ENCODE peak calls at places on chromosomes 7 and 10, in ten cellular contexts. W is Peyer's patch, Q is A549, T is ovary, F is tibial nerve, G is upper lobe of left lung, A is K562, V is esophagus muscularis mucosa, L is stomach, X is HCT116. N is an unnamed sample.

GRCh38 chr10:113991091-113991860 is 52.4 kb upstream of the ADRB1 start:
- DNase-seq in T (no peak), L (no peak), F (no peak), X (no peak), A (no peak), Q (no peak), G (no peak), W (no peak), V (no peak), N (no peak)

GRCh38 chr7:81574723-81575326 is 195.0 kb downstream of the HGF start:
- DNase-seq in G (no peak), W (no peak), V (no peak), T (no peak), F (no peak), L (no peak), A (no peak), Q (no peak), X (no peak), N (no peak)

GRCh38 chr7:32032211-32032610 is 38.0 kb downstream of the PDE1C start:
- DNase-seq in G (no peak), T (no peak), F (no peak), Q (no peak), V (no peak), X (no peak), L (no peak), W (no peak), A (no peak), N (no peak)

GRCh38 chr7:128458956-128459355 is 3.3 kb downstream of the HILPDA start:
- DNase-seq in V (no peak), L (no peak), Q (no peak), W (no peak), T (no peak), X (no peak), F (no peak), G (no peak), A (no peak), N (no peak)

GRCh38 chr10:80946073-80946472 is 408.4 kb downstream of the SH2D4B start:
- DNase-seq in V (no peak), T (no peak), X (no peak), A (no peak), W (no peak), G (no peak), F (no peak), Q (no peak), L (no peak), N (no peak)

GRCh38 chr10:127262606-127263005 is 66.2 kb upstream of the INSYN2A start:
- DNase-seq in Q (no peak), T (no peak), A (no peak), G (no peak), L (no peak), W (no peak), V (no peak), F (no peak), X (no peak), N (no peak)

GRCh38 chr7:47292832-47293309 is 289.0 kb downstream of the TNS3 start:
- DNase-seq in F (no peak), Q (no peak), A (no peak), X (no peak), L (peak), V (peak), W (no peak), T (no peak), G (no peak), N (no peak)

GRCh38 chr10:18542832-18543231 is 108.6 kb downstream of the NSUN6 start:
- DNase-seq in X (no peak), Q (no peak), T (no peak), W (no peak), A (no peak), G (no peak), F (no peak), L (no peak), V (no peak), N (no peak)

GRCh38 chr10:58967551-58968418 is 208.7 kb upstream of the PHYHIPL start:
- DNase-seq in A (no peak), X (no peak), V (no peak), L (peak), G (no peak), Q (peak), T (no peak), W (peak), F (no peak), N (peak)

GRCh38 chr10:110694820-110695219 is 50.7 kb downstream of the RBM20 start:
- DNase-seq in L (no peak), W (no peak), X (no peak), Q (no peak), A (no peak), T (no peak), F (no peak), V (no peak), G (no peak), N (no peak)

GRCh38 chr7:14839307-14839706 is 63.2 kb downstream of the DGKB start:
- DNase-seq in F (no peak), T (no peak), L (no peak), G (no peak), X (no peak), Q (no peak), A (no peak), W (no peak), V (no peak), N (no peak)

GRCh38 chr10:1607466-1607865 is 129.9 kb downstream of the ADARB2 start:
- DNase-seq in T (no peak), V (no peak), X (no peak), W (no peak), L (no peak), A (no peak), Q (no peak), F (no peak), G (no peak), N (no peak)

GRCh38 chr7:100516135-100516812 is 22.7 kb upstream of the AGFG2 start:
- DNase-seq in X (no peak), W (no peak), A (no peak), F (peak), T (peak), V (peak), L (peak), G (peak), Q (no peak), N (no peak)

GRCh38 chr10:7763929-7764328 is 23.9 kb downstream of the KIN start:
- DNase-seq in G (no peak), X (no peak), A (no peak), W (no peak), L (no peak), F (no peak), Q (no peak), T (no peak), V (no peak), N (no peak)

GRCh38 chr10:79185067-79185774 is 116.5 kb downstream of the ZMIZ1 start:
- DNase-seq in G (no peak), X (no peak), L (no peak), F (no peak), Q (no peak), W (no peak), V (no peak), T (peak), A (no peak), N (no peak)

GRCh38 chr7:25262586-25262985 is 34.3 kb upstream of the NPVF start:
- DNase-seq in Q (no peak), G (no peak), A (no peak), V (no peak), T (no peak), X (no peak), W (no peak), L (no peak), F (no peak), N (no peak)

GRCh38 chr10:120403109-120403508 is 53.9 kb upstream of the PLPP4 start:
- DNase-seq in F (no peak), W (no peak), L (no peak), V (no peak), A (no peak), T (no peak), X (no peak), G (no peak), Q (no peak), N (no peak)

GRCh38 chr7:23471090-23471859 is 984 bp upstream of the IGF2BP3 start:
- DNase-seq in V (peak), T (no peak), Q (peak), F (no peak), A (peak), L (no peak), X (peak), W (peak), G (no peak), N (no peak)

GRCh38 chr7:128697301-128697905 is 25.3 kb downstream of the GARIN1A start:
- DNase-seq in W (peak), Q (peak), V (no peak), A (peak), L (peak), X (no peak), T (no peak), G (peak), F (peak), N (no peak)

GRCh38 chr7:151167197-151167911 is at the start of gene GBX1:
- DNase-seq in V (no peak), F (no peak), W (no peak), T (peak), G (no peak), L (peak), Q (peak), X (no peak), A (peak), N (peak)

GRCh38 chr10:35092851-35093250 is 2.7 kb upstream of the CUL2 start:
- DNase-seq in Q (no peak), X (no peak), G (peak), W (no peak), F (no peak), A (peak), L (no peak), T (no peak), V (no peak), N (no peak)

GRCh38 chr10:97887399-97887798 is 37.8 kb downstream of the GOLGA7B start:
- DNase-seq in A (peak), V (no peak), F (no peak), Q (no peak), G (no peak), W (peak), X (no peak), T (no peak), L (no peak), N (no peak)

GRCh38 chr10:61067683-61068336 is 123.8 kb upstream of the RHOBTB1 start:
- DNase-seq in L (no peak), T (no peak), Q (no peak), X (no peak), A (no peak), W (no peak), G (no peak), V (no peak), F (no peak), N (no peak)

GRCh38 chr7:106425017-106425719 is 140.4 kb upstream of the NAMPT start:
- DNase-seq in L (peak), A (no peak), Q (peak), V (peak), W (no peak), F (peak), G (peak), T (peak), X (no peak), N (peak)

GRCh38 chr7:46147871-46148270 is 226.8 kb upstream of the IGFBP3 start:
- DNase-seq in X (no peak), F (no peak), Q (no peak), V (no peak), A (no peak), G (no peak), T (no peak), L (no peak), W (no peak), N (no peak)

GRCh38 chr10:33334839-33335549 is 527 bp upstream of the NRP1 start:
- DNase-seq in L (peak), T (peak), A (no peak), X (peak), F (peak), G (peak), W (peak), V (no peak), Q (peak), N (peak)

GRCh38 chr7:136324073-136324704 is 347.0 kb upstream of the MTPN start:
- DNase-seq in V (no peak), T (no peak), X (no peak), W (no peak), F (no peak), G (no peak), L (no peak), Q (no peak), A (no peak), N (no peak)

GRCh38 chr10:43809211-43809930 is 160.7 kb upstream of the ZNF32 start:
- DNase-seq in F (peak), G (no peak), V (peak), Q (no peak), A (no peak), X (no peak), W (no peak), L (no peak), T (no peak), N (no peak)

GRCh38 chr7:12123172-12123571 is 87.9 kb upstream of the TMEM106B start:
- DNase-seq in V (no peak), G (no peak), X (no peak), Q (no peak), W (no peak), T (no peak), A (no peak), L (no peak), F (no peak), N (no peak)

GRCh38 chr7:66099551-66100407 is 14.9 kb upstream of the CRCP start:
- DNase-seq in A (peak), T (peak), F (peak), L (peak), Q (peak), X (peak), G (peak), V (peak), W (peak), N (peak)

DNA sequence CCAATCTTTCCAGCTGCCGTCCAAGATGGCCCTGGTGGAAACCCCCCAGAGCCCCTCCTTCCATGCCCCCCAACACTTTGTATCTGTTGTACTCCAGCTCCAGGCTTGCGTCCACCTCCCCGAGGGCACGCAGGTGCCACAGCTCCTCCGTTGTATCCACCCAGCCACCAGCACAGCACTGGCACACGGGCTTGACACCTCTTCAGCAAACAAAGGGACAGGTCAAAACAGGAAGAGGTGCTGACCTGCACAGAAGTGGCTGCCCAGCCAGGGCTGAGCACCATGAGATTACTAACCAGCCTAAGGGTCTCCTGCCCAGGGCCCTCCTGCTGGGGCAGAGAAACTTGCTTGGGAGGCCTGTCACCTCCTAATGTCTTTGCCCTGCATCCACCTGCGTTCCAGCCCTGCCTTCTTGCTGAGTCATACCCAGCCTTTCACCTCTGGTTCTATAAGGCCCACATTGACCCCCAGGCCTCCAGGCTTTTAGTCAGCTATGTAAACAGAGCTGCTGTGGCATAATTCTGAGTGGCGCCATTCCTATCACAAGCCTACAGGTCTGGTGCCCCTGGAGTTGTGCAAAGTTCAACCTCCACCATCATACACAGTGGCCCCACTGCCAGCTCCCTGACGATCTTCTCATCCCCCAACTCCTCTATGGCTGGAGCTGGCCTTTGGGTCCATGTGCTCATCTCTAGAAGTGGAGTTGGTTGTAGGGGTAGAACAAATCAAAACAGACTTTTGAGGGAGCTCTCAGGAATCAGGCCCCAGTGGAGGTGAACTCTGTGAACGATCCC is 20.9 kb downstream of the SLC29A3 start:
- DNase-seq in W (peak), V (no peak), Q (peak), X (peak), A (peak), T (no peak), G (no peak), L (peak), F (no peak), N (peak)
- TF ChIP-seq POLR2A in W (no peak), V (no peak), Q (no peak), X (no peak), A (no peak), T (no peak), G (no peak), L (no peak), F (no peak), N (peak)

GRCh38 chr7:68063171-68063570 is 1066.5 kb downstream of the TYW1 start:
- DNase-seq in A (peak), W (no peak), T (no peak), V (no peak), L (no peak), G (no peak), F (no peak), Q (no peak), X (no peak), N (no peak)
- TF ChIP-seq CTCF in A (peak), W (no peak), T (no peak), V (peak), L (no peak), G (no peak), F (no peak), Q (peak), X (no peak), N (peak)

DNA sequence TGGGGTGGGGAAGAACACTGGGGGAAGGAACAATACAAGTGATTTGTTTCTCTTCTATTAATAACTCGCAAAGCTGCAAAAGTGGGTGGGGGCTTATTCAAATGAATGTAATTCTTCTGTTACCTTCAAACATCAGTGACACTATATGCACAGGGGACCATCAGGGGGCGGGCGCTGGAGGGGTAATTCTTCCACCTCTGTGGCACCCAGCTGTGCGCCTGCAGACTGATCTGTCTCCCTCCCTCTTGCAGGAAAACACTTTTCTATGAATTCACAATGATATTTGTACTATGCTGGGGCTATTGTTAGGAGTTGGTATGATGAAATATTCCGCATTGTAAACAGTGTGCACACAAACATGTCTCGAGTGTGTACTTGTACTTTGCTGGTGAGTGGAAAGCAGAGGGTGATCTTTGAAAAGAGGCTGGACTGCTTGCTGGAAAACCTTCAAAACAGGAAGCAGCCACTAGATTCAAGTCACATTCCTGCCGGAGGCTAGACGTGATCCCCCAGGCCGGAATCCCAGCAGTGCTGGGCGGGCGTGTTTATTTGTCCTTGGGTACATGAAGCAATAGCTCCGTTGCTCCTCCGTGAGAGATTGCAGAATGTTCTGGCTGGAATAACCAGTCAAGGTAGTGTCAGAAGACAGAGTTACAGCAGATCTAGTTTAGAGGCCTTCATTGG is 15.8 kb upstream of the BNIP3 start:
- DNase-seq in L (peak), F (peak), W (no peak), X (no peak), V (peak), T (peak), A (no peak), Q (peak), G (peak), N (peak)
- TF ChIP-seq POLR2A in L (no peak), F (peak), W (no peak), X (no peak), V (no peak), T (peak), A (no peak), Q (no peak), G (peak), N (no peak)

GRCh38 chr7:30351274-30351673 is 66.9 kb downstream of the ZNRF2 start:
- DNase-seq in Q (no peak), L (no peak), A (no peak), W (no peak), X (no peak), G (no peak), F (no peak), T (no peak), V (no peak), N (no peak)

GRCh38 chr7:30351724-30352123 is 67.3 kb downstream of the ZNRF2 start:
- DNase-seq in W (no peak), V (no peak), Q (no peak), L (no peak), X (no peak), T (no peak), G (no peak), F (no peak), A (no peak), N (no peak)

GRCh38 chr7:30353932-30354607 is 69.7 kb downstream of the ZNRF2 start:
- DNase-seq in G (no peak), A (no peak), L (no peak), X (no peak), T (no peak), V (no peak), Q (no peak), W (no peak), F (no peak), N (no peak)

GRCh38 chr7:30353532-30353931 is 69.1 kb downstream of the ZNRF2 start:
- DNase-seq in F (no peak), Q (no peak), A (no peak), X (no peak), G (no peak), W (no peak), T (no peak), L (no peak), V (no peak), N (no peak)

DNA sequence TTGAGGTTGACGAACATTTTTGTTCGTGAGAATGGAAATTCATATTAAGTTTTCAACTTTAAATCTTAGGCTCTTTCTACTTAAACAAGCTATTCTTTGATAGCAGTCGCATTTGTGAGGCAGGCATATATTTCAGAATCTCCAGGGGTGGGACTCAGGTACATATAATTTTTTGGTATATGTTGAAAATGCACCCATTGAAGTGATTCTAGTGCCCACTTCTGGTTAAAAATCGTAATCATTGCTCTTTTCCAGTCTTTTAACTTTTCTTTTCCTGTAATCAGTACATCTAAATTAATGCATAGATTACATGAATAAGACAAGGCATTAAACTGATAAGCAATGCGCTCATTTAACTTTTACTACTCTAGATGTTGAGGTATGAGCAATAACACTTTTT is 67.8 kb downstream of the ZNRF2 start:
- DNase-seq in A (no peak), F (no peak), X (no peak), G (no peak), W (no peak), V (no peak), T (no peak), Q (no peak), L (no peak), N (no peak)
- TF ChIP-seq CTCF in A (no peak), F (no peak), X (peak), G (no peak), W (peak), V (no peak), T (no peak), Q (no peak), L (no peak), N (no peak)

DNA sequence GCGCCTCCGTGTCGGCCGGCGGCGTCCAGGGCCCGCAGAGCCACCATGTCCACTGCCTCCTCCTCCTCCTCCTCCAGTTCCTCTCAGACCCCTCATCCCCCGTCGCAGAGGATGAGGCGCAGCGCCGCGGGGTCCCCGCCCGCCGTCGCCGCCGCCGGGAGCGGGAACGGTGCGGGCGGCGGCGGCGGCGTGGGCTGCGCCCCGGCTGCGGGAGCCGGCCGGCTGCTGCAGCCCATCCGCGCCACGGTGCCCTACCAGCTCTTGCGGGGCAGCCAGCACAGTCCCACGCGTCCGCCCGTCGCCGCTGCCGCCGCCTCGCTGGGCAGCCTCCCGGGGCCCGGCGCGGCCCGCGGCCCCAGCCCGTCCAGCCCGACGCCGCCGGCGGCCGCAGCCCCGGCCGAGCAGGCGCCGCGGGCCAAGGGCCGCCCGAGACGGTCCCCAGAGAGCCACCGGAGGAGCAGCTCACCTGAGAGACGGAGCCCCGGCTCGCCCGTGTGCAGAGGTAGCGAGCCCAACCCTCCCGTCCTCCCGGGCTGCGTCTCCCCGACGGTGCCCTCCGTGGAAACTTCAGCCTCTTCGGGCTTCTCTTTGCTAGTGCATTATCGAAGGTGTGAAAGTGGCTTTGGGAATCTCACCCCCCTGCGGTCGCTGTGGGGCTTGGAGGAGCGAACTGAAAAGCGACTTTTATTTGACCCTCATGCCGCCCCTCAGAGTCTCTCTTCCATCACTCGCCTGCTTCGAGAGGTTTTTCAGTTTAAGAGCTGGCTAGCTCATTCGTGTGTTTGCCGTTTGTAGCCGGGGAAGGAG is 913 bp downstream of the GLCCI1 start:
- DNase-seq in T (peak), L (peak), F (peak), X (no peak), Q (peak), W (peak), G (peak), V (no peak), A (no peak), N (peak)
- TF ChIP-seq POLR2A in T (no peak), L (no peak), F (no peak), X (no peak), Q (peak), W (no peak), G (no peak), V (no peak), A (no peak), N (no peak)